ENCODE peak calls at places on chromosome 5, in six cellular contexts. A is GM23338; S is heart left ventricle; R is stomach; D is K562; U is CD8-positive, alpha-beta T cell. C is an unnamed sample.

GRCh38 chr5:68047035-68047434 is 168.5 kb upstream of the PIK3R1 start:
- DNase-seq in A (no peak), S (no peak), R (no peak), D (no peak), U (no peak), C (no peak)

GRCh38 chr5:174520420-174521396 is 203.7 kb upstream of the MSX2 start:
- DNase-seq in A (peak; percentile 62), S (no peak), R (peak; percentile 74), D (no peak), U (no peak), C (peak; percentile 49)

GRCh38 chr5:44932922-44933585 is 124.3 kb downstream of the MRPS30 start:
- DNase-seq in A (no peak), S (no peak), R (no peak), D (no peak), U (no peak), C (no peak)

GRCh38 chr5:157581870-157582269 is 6.3 kb upstream of the ADAM19 start:
- DNase-seq in A (no peak), S (no peak), R (no peak), D (no peak), U (no peak), C (no peak)

GRCh38 chr5:107578051-107578635 is 92.6 kb downstream of the EFNA5 start:
- DNase-seq in A (no peak), S (no peak), R (no peak), D (no peak), U (no peak), C (no peak)

GRCh38 chr5:94422819-94423218 is 195.6 kb downstream of the KIAA0825 start:
- DNase-seq in A (peak; percentile 14), S (no peak), R (no peak), D (no peak), U (no peak), C (no peak)

GRCh38 chr5:180291943-180292831 is at the start of gene MAPK9:
- DNase-seq in A (peak; percentile 93), S (peak; percentile 93), R (peak; percentile 89), D (peak; percentile 90), U (peak; percentile 83), C (peak; percentile 92)

GRCh38 chr5:73155541-73156222 is 17.3 kb upstream of the TMEM174 start:
- DNase-seq in A (no peak), S (no peak), R (no peak), D (no peak), U (no peak), C (no peak)

GRCh38 chr5:173733831-173734491 is 117.5 kb upstream of the BOD1 start:
- DNase-seq in A (no peak), S (no peak), R (no peak), D (no peak), U (no peak), C (no peak)

GRCh38 chr5:42638972-42639371 is 117.6 kb upstream of the CCDC152 start:
- DNase-seq in A (no peak), S (no peak), R (no peak), D (no peak), U (no peak), C (no peak)

GRCh38 chr5:122515709-122516431 is 203.8 kb downstream of the SNCAIP start:
- DNase-seq in A (peak; percentile 91), S (no peak), R (peak; percentile 32), D (peak; percentile 63), U (no peak), C (peak; percentile 46)

GRCh38 chr5:143141652-143142051 is 261.8 kb downstream of the NR3C1 start:
- DNase-seq in A (no peak), S (no peak), R (no peak), D (no peak), U (no peak), C (no peak)

GRCh38 chr5:171953860-171954701 is 52.4 kb downstream of the FBXW11 start:
- DNase-seq in A (no peak), S (no peak), R (no peak), D (peak; percentile 84), U (no peak), C (no peak)

GRCh38 chr5:72586788-72587530 is 79.7 kb upstream of the ZNF366 start:
- DNase-seq in A (no peak), S (no peak), R (no peak), D (no peak), U (no peak), C (no peak)

GRCh38 chr5:79932510-79933504 is 58.3 kb downstream of the MTX3 start:
- DNase-seq in A (no peak), S (no peak), R (no peak), D (no peak), U (no peak), C (no peak)

GRCh38 chr5:2186472-2187015 is 303.8 kb upstream of the IRX4 start:
- DNase-seq in A (no peak), S (peak; percentile 42), R (no peak), D (no peak), U (no peak), C (no peak)

DNA sequence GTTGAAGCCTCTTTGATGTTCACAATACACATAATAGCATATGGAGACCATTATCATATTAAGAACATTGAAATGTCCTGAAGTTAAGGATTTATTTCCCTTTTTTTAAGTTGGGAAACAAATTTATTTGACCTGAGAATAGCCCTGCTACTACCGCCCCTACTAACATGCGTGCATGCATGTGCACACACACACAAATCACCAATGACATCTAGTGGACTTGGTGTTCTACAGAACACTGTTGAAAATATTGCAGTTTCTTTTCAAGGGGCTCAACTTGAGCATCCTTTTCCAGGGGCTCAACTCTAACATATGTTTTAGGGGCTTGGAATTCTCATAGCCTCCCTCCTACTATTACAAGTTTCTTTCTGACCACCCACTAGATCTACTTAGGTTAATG is 124.9 kb upstream of the C6 start:
- DNase-seq in A (no peak), S (no peak), R (no peak), D (no peak), U (no peak), C (no peak)
- TF ChIP-seq CTCF in A (peak; percentile 18), S (peak; percentile 11), R (no peak), D (no peak), U (no peak), C (peak; percentile 43)

GRCh38 chr5:176352116-176352878 is 9.3 kb downstream of the KIAA1191 start:
- DNase-seq in A (no peak), S (no peak), R (no peak), D (no peak), U (no peak), C (no peak)
- H3K36me3 ChIP-seq in A (peaks cover 24% of the 10 kb centered on the region), S (peaks cover 100% of the 10 kb centered on the region), R (peaks cover 100% of the 10 kb centered on the region), D (peaks cover 94% of the 10 kb centered on the region), U (peaks cover 69% of the 10 kb centered on the region), C (peaks cover 61% of the 10 kb centered on the region)

DNA sequence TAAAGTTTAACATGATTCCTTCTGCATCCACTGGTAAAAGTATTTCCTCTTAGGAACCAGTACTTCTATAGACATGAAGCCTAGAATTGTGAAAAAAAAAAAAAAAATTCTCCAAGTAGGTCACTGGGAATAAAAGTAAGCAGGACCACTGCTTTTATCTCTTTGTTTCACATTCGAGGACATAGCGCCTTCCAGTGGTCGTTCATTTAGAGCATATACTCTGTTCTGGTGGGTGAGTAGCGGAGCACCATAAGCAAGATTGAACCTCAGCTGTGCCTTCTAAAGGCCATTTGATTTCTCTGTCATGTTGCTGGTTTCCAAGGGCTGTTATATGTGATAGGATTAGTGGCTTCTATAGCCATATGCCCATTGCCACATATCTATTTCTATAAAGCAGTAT is 393.1 kb downstream of the TMEM232 start:
- DNase-seq in A (peak; percentile 86), S (no peak), R (no peak), D (peak; percentile 1), U (no peak), C (no peak)
- TF ChIP-seq CTCF in A (peak; percentile 91), S (no peak), R (no peak), D (no peak), U (no peak), C (peak; percentile 34)

DNA sequence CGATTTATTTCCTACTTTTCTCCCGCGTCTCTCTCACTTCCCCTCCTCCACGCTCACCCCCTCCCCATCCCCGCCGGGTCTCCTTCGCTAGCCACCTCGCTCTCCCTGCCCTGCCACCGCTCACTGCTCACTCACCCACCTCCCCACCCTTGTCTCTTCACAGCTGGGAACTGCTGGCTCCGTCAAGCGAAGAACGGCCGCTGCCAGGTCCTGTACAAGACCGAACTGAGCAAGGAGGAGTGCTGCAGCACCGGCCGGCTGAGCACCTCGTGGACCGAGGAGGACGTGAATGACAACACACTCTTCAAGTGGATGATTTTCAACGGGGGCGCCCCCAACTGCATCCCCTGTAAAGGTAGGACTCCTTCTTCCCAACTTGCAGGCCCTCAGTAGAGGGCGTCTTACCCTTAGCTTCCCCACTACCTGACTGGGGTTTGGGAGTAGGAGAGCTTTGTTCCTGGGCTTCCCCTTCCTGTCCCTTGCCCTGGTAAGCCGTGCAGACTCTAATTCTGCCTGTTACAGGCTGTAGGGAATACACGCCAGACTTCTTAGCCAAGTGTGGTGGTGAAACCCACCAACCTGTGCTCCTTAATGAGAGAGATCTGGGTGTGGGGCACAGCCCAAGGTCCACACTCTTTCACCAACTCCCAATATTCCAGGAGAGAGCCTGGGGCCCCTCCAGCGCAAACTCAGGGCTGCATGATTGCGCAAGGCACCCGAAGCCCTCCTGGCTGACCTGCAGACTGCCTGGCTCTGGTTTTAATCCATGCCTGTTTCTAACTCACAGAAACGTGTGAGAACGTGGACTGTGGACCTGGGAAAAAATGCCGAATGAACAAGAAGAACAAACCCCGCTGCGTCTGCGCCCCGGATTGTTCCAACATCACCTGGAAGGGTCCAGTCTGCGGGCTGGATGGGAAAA is 2.5 kb downstream of the FST start:
- DNase-seq in A (peak; percentile 80), S (peak; percentile 41), R (peak; percentile 41), D (peak; percentile 44), U (no peak), C (peak; percentile 22)
- H3K36me3 ChIP-seq in A (no peaks in the 10 kb centered on the region), S (no peaks in the 10 kb centered on the region), R (peaks cover 5% of the 10 kb centered on the region), D (no peaks in the 10 kb centered on the region), U (no peaks in the 10 kb centered on the region), C (no peaks in the 10 kb centered on the region)

GRCh38 chr5:74943905-74944304 is 77.7 kb upstream of the FAM169A start:
- DNase-seq in A (peak; percentile 76), S (no peak), R (no peak), D (peak; percentile 3), U (no peak), C (no peak)
- TF ChIP-seq CTCF in A (peak; percentile 61), S (peak; percentile 6), R (peak; percentile 13), D (peak; percentile 25), U (peak; percentile 22), C (peak; percentile 29)

C was measured in BE2C.